ENCODE peak calls at places on chromosomes 4 and X, in eight cellular contexts. Y is AG08395; G is activated CD4-positive, alpha-beta T cell treated with anti-CD3 and anti-CD28 coated beads, Interleukin-2, amount 10 ng/mL, durations not matched to agents 7 days and 5 days; B is epithelial cell of esophagus; S is OCI-LY7; H is RWPE1; N is nephron progenitor cell; L is GM12892. E is an unnamed sample.

GRCh38 chr4:87848622-87849351 is 16.0 kb downstream of the MEPE start:
- DNase-seq in B (peak), Y (peak), L (no peak), H (peak), G (peak), S (peak), N (peak), E (peak)

GRCh38 chrX:150049647-150050046 is 111.4 kb upstream of the EOLA2 start:
- DNase-seq in B (no peak), L (no peak), H (no peak), G (no peak), N (no peak), Y (no peak), S (no peak), E (no peak)

GRCh38 chrX:136097871-136098805 is 49.2 kb upstream of the FHL1 start:
- DNase-seq in G (no peak), N (no peak), S (no peak), L (no peak), B (no peak), Y (no peak), H (no peak), E (no peak)

GRCh38 chr4:27129871-27130277 is 269.2 kb downstream of the STIM2 start:
- DNase-seq in Y (no peak), L (no peak), S (no peak), H (no peak), B (no peak), N (no peak), G (no peak), E (no peak)

GRCh38 chrX:45320191-45320590 is 119.5 kb upstream of the DIPK2B start:
- DNase-seq in N (no peak), H (no peak), G (no peak), Y (no peak), S (no peak), L (no peak), B (no peak), E (no peak)

GRCh38 chr4:151362404-151363164 is 37.2 kb upstream of the SH3D19 start:
- DNase-seq in B (peak), Y (peak), L (peak), N (peak), S (peak), G (peak), H (peak), E (peak)

GRCh38 chrX:23435108-23435507 is 100.5 kb downstream of the PTCHD1 start:
- DNase-seq in N (no peak), Y (no peak), G (no peak), S (no peak), B (no peak), H (no peak), L (no peak), E (no peak)

GRCh38 chr4:143986173-143986572 is 33.0 kb downstream of the GYPB start:
- DNase-seq in L (no peak), H (no peak), Y (no peak), N (no peak), B (no peak), S (no peak), G (no peak), E (no peak)

GRCh38 chrX:45735571-45735970 is 534.9 kb upstream of the DIPK2B start:
- DNase-seq in B (no peak), N (no peak), S (no peak), G (no peak), L (no peak), Y (no peak), H (no peak), E (no peak)

GRCh38 chrX:47936224-47936939 is 67.4 kb downstream of the ZNF182 start:
- DNase-seq in B (no peak), H (no peak), N (no peak), L (no peak), S (peak), G (peak), Y (no peak), E (no peak)